ENCODE peak calls at places on chromosome 20, in ten cellular contexts. W, C, I, H, S, T, Z, Q, U and J are unnamed samples.

GRCh38 chr20:37165031-37165430 is 14.1 kb upstream of the RPN2 start:
- DNase-seq in C (no peak), I (no peak), U (no peak), T (no peak), Z (no peak), W (no peak), H (no peak), S (no peak), Q (no peak), J (no peak)

GRCh38 chr20:41178904-41179432 is 41.6 kb downstream of the PLCG1 start:
- DNase-seq in H (peak), U (no peak), W (no peak), Q (peak), Z (no peak), T (no peak), S (no peak), I (peak), C (no peak), J (no peak)

GRCh38 chr20:50191065-50191565 is 485 bp downstream of the CEBPB start:
- DNase-seq in U (peak), C (no peak), W (no peak), Z (peak), I (peak), S (peak), T (peak), H (peak), Q (peak), J (no peak)

GRCh38 chr20:1469925-1470571 is 3.4 kb upstream of the NSFL1C start:
- DNase-seq in I (peak), W (peak), S (no peak), Z (peak), C (peak), H (peak), U (peak), Q (peak), T (peak), J (peak)

GRCh38 chr20:48025061-48025515 is 239.8 kb upstream of the SULF2 start:
- DNase-seq in U (peak), S (no peak), Z (no peak), C (no peak), Q (no peak), H (no peak), I (no peak), T (no peak), W (no peak), J (no peak)

GRCh38 chr20:63519765-63520593 is 586 bp upstream of the PPDPF start:
- DNase-seq in W (no peak), U (no peak), S (peak), T (peak), Q (peak), H (peak), Z (peak), C (peak), I (peak), J (peak)

GRCh38 chr20:59725476-59726119 is 121.3 kb downstream of the PHACTR3 start:
- DNase-seq in W (no peak), H (no peak), C (no peak), I (peak), T (peak), U (no peak), S (no peak), Z (no peak), Q (peak), J (no peak)

GRCh38 chr20:50478162-50479036 is 31.8 kb upstream of the PTPN1 start:
- DNase-seq in U (peak), I (peak), S (peak), H (peak), Z (peak), Q (no peak), T (peak), C (peak), W (no peak), J (peak)

GRCh38 chr20:48795732-48796131 is 32.1 kb downstream of the PREX1 start:
- DNase-seq in H (no peak), W (no peak), Q (no peak), S (no peak), U (no peak), C (no peak), T (no peak), Z (peak), I (no peak), J (no peak)

GRCh38 chr20:62860924-62861691 is 514 bp downstream of the TCFL5 start:
- DNase-seq in Q (no peak), S (peak), W (no peak), Z (peak), I (no peak), T (peak), U (no peak), C (peak), H (peak), J (peak)

GRCh38 chr20:23244207-23244915 is 106.2 kb upstream of the NXT1 start:
- DNase-seq in S (no peak), U (peak), I (no peak), Q (peak), H (no peak), C (no peak), W (no peak), Z (no peak), T (peak), J (no peak)

GRCh38 chr20:50120935-50121693 is 8.2 kb upstream of the UBE2V1 start:
- DNase-seq in W (peak), I (peak), Z (peak), U (peak), T (peak), Q (no peak), H (peak), C (no peak), S (peak), J (peak)

GRCh38 chr20:36145877-36146707 is 8.4 kb upstream of the EPB41L1 start:
- DNase-seq in I (peak), C (no peak), Z (no peak), Q (peak), S (no peak), H (no peak), W (no peak), U (peak), T (no peak), J (peak)

GRCh38 chr20:61263084-61263695 is 11.1 kb downstream of the CDH4 start:
- DNase-seq in T (no peak), Q (no peak), Z (no peak), I (no peak), S (no peak), H (no peak), W (no peak), U (no peak), C (no peak), J (peak)

GRCh38 chr20:58418949-58419748 is 30.1 kb downstream of the VAPB start:
- DNase-seq in Q (no peak), S (no peak), Z (no peak), C (no peak), T (no peak), U (no peak), H (no peak), I (no peak), W (no peak), J (no peak)

GRCh38 chr20:21519136-21519584 is 5.3 kb upstream of the NKX2-2 start:
- DNase-seq in C (no peak), Q (no peak), H (peak), Z (no peak), U (no peak), T (no peak), W (no peak), S (no peak), I (no peak), J (no peak)

GRCh38 chr20:58981564-58982364 is 708 bp downstream of the NELFCD start:
- DNase-seq in Q (peak), T (no peak), Z (peak), S (no peak), W (no peak), H (no peak), C (peak), I (peak), U (no peak), J (no peak)

GRCh38 chr20:63478346-63479302 is 6.2 kb upstream of the KCNQ2 start:
- DNase-seq in S (no peak), Z (no peak), U (no peak), C (no peak), W (no peak), Q (no peak), I (no peak), T (no peak), H (no peak), J (no peak)

GRCh38 chr20:38658879-38659612 is 57.4 kb downstream of the ARHGAP40 start:
- DNase-seq in U (no peak), H (peak), I (no peak), Q (no peak), C (no peak), W (no peak), S (peak), T (no peak), Z (peak), J (peak)

GRCh38 chr20:61499859-61500258 is 247.8 kb downstream of the CDH4 start:
- DNase-seq in S (no peak), H (no peak), W (no peak), C (no peak), Z (no peak), T (no peak), I (no peak), Q (no peak), U (no peak), J (no peak)

GRCh38 chr20:9515761-9516657 is 1.6 kb downstream of the LAMP5 start:
- DNase-seq in T (no peak), Z (peak), S (no peak), C (no peak), I (no peak), Q (no peak), W (no peak), U (no peak), H (no peak), J (no peak)

GRCh38 chr20:3010985-3011723 is 32.3 kb upstream of the GNRH2 start:
- DNase-seq in H (no peak), Q (no peak), C (no peak), I (no peak), W (peak), U (no peak), Z (no peak), S (no peak), T (no peak), J (no peak)

GRCh38 chr20:21701171-21701876 is 4.1 kb upstream of the PAX1 start:
- DNase-seq in T (no peak), H (no peak), W (no peak), U (no peak), S (no peak), I (no peak), Z (no peak), C (no peak), Q (no peak), J (no peak)

GRCh38 chr20:33465536-33466302 is 22.2 kb upstream of the SNTA1 start:
- DNase-seq in Z (no peak), Q (no peak), S (no peak), U (no peak), T (no peak), C (no peak), H (no peak), W (no peak), I (no peak), J (peak)

GRCh38 chr20:31857861-31858835 is 12.2 kb downstream of the DUSP15 start:
- DNase-seq in H (no peak), C (no peak), T (peak), I (peak), S (no peak), W (no peak), Z (no peak), U (no peak), Q (no peak), J (no peak)

GRCh38 chr20:61930776-61931475 is 134.8 kb downstream of the TAF4 start:
- DNase-seq in W (no peak), Q (no peak), U (no peak), C (no peak), T (peak), H (no peak), S (no peak), I (no peak), Z (no peak), J (no peak)

GRCh38 chr20:54126809-54127655 is 46.8 kb downstream of the CYP24A1 start:
- DNase-seq in Q (no peak), I (no peak), T (no peak), W (no peak), H (no peak), Z (peak), C (no peak), S (no peak), U (no peak), J (no peak)

GRCh38 chr20:35489717-35490116 is 34.3 kb downstream of the CEP250 start:
- DNase-seq in C (no peak), Q (no peak), I (no peak), Z (no peak), S (no peak), U (no peak), T (no peak), H (no peak), W (no peak), J (no peak)

GRCh38 chr20:24100370-24101011 is 111.9 kb upstream of the GGTLC1 start:
- DNase-seq in S (peak), U (peak), C (peak), H (peak), Z (peak), W (no peak), T (no peak), Q (no peak), I (no peak), J (peak)